ENCODE peak calls at places on chromosomes 6 and 20, in five cellular contexts. K is SK-N-MC, T is SIG-M5, R is NCI-H524, Z is foreskin melanocyte. A is an unnamed sample.

GRCh38 chr20:32252189-32252588 is 25.3 kb upstream of the KIF3B start:
- DNase-seq in K (no peak), T (no peak), R (no peak), Z (no peak), A (no peak)

GRCh38 chr6:107171513-107171912 is 56.2 kb upstream of the BEND3 start:
- DNase-seq in K (no peak), T (no peak), R (no peak), Z (no peak), A (no peak)

GRCh38 chr20:38790210-38791053 is 15.1 kb upstream of the PPP1R16B start:
- DNase-seq in K (no peak), T (no peak), R (peak), Z (no peak), A (peak)

GRCh38 chr6:35145757-35146156 is 4.6 kb upstream of the TCP11 start:
- DNase-seq in K (no peak), T (no peak), R (no peak), Z (no peak), A (no peak)

GRCh38 chr20:38757145-38757800 is 9.0 kb downstream of the ACTR5 start:
- DNase-seq in K (no peak), T (no peak), R (no peak), Z (no peak), A (no peak)

GRCh38 chr20:2418388-2418787 is 37.7 kb downstream of the TGM6 start:
- DNase-seq in K (no peak), T (no peak), R (no peak), Z (no peak), A (no peak)

GRCh38 chr6:13807691-13808090 is 6.7 kb downstream of the MCUR1 start:
- DNase-seq in K (no peak), T (no peak), R (no peak), Z (no peak), A (no peak)

GRCh38 chr6:140036176-140036575 is 661.7 kb upstream of the CITED2 start:
- DNase-seq in K (no peak), T (peak), R (no peak), Z (no peak), A (no peak)

GRCh38 chr20:61531553-61532345 is 279.7 kb downstream of the CDH4 start:
- DNase-seq in K (no peak), T (no peak), R (no peak), Z (no peak), A (no peak)

GRCh38 chr6:169247419-169247818 is 6.2 kb downstream of the THBS2 start:
- DNase-seq in K (no peak), T (no peak), R (no peak), Z (no peak), A (no peak)

GRCh38 chr20:13220194-13220856 is 749 bp upstream of the ISM1 start:
- DNase-seq in K (no peak), T (no peak), R (peak), Z (peak), A (peak)

GRCh38 chr6:108942556-108943492 is 94.6 kb downstream of the ARMC2 start:
- DNase-seq in K (no peak), T (no peak), R (no peak), Z (no peak), A (no peak)

GRCh38 chr20:56994006-56994405 is 272.4 kb downstream of the BMP7 start:
- DNase-seq in K (no peak), T (no peak), R (no peak), Z (no peak), A (no peak)

GRCh38 chr6:424741-425417 is 33.3 kb downstream of the IRF4 start:
- DNase-seq in K (no peak), T (no peak), R (no peak), Z (no peak), A (no peak)

GRCh38 chr20:31916724-31917123 is 35.1 kb downstream of the PDRG1 start:
- DNase-seq in K (no peak), T (no peak), R (no peak), Z (no peak), A (no peak)

GRCh38 chr6:155528335-155528734 is 72.7 kb upstream of the NOX3 start:
- DNase-seq in K (no peak), T (no peak), R (no peak), Z (no peak), A (no peak)

GRCh38 chr20:10863337-10864060 is 189.7 kb upstream of the JAG1 start:
- DNase-seq in K (no peak), T (no peak), R (no peak), Z (no peak), A (no peak)

GRCh38 chr20:44911264-44911921 is 1.5 kb downstream of the PABPC1L start:
- DNase-seq in K (no peak), T (no peak), R (no peak), Z (no peak), A (no peak)

GRCh38 chr6:29967379-29968010 is 25.2 kb downstream of the HLA-A start:
- DNase-seq in K (no peak), T (no peak), R (peak), Z (peak), A (no peak)

A was measured in HL-60.